ENCODE peak calls at places on chromosomes 3 and 15, in four cellular contexts. N, J, U and V are unnamed samples.

GRCh38 chr3:131231710-131232348 is 149.7 kb upstream of the NUDT16 start:
- DNase-seq in J (no peak), U (no peak), N (no peak), V (no peak)

GRCh38 chr3:15272431-15273196 is 59.8 kb downstream of the SH3BP5 start:
- DNase-seq in J (no peak), U (no peak), N (no peak), V (no peak)

GRCh38 chr3:34323517-34323916 is 525.1 kb downstream of the PDCD6IP start:
- DNase-seq in U (no peak), J (no peak), N (no peak), V (no peak)

GRCh38 chr3:122230174-122230573 is 46.7 kb downstream of the CASR start:
- DNase-seq in N (no peak), J (no peak), U (no peak), V (no peak)

GRCh38 chr3:172562881-172563835 is 39.9 kb upstream of the TNFSF10 start:
- DNase-seq in J (no peak), U (no peak), N (peak), V (no peak)

GRCh38 chr3:29416514-29416913 is 135.6 kb downstream of the RBMS3 start:
- DNase-seq in J (no peak), N (no peak), U (no peak), V (no peak)

GRCh38 chr15:27864719-27865118 is 234.4 kb downstream of the OCA2 start:
- DNase-seq in N (no peak), J (no peak), U (no peak), V (no peak)

GRCh38 chr3:10957976-10958749 is 34.4 kb upstream of the SLC6A1 start:
- DNase-seq in N (no peak), J (no peak), U (no peak), V (no peak)

GRCh38 chr3:149576071-149576564 is 81.7 kb downstream of the WWTR1 start:
- DNase-seq in U (no peak), J (no peak), N (peak), V (no peak)

GRCh38 chr15:74420193-74420905 is 13.4 kb downstream of the SEMA7A start:
- DNase-seq in J (no peak), N (no peak), U (no peak), V (no peak)

GRCh38 chr15:78216276-78217229 is 17.8 kb downstream of the ACSBG1 start:
- DNase-seq in U (no peak), J (no peak), N (no peak), V (no peak)

DNA sequence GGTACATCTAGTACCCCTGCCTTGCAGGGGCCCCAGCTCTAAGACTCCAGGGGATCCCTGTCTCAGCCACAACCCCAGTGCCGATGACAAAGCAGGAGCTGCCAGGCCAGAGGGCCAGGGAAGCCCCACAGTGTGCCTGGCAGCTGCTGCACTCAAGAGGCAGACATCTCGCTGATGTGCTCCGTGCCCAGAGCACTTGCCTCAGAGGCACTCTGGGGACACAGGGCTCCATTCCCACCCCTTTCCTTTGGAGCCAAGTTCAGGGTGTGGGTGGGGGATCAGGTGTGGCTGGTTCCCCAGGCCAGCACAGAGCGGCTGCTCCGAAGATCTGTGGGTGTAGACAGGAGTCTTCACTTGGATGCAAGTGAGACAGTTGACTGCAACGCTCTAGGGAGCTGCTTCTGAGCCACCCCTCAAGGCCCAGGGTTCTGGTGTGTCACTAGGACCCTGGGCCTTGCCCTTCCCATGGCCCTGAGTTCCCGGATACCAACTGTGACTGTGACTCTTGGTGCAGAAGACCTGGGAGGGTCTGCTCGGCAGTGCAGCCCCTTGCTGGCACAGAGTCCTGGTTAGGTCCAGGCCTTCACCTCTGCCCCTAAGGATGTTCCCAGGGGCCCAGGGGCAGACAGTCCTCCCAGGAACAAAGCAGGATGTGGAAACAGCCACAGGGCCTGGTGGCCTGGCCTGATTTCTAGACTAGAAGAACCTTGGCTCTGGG is 2.6 kb downstream of the NT5DC2 start:
- DNase-seq in U (peak), N (no peak), J (no peak), V (no peak)
- TF ChIP-seq CTCF in U (no peak), N (no peak), J (no peak), V (no peak)

GRCh38 chr15:33699691-33700447 is 268.4 kb upstream of the CHRM5 start:
- DNase-seq in U (no peak), J (no peak), N (peak), V (no peak)
- TF ChIP-seq CTCF in U (peak), J (peak), N (peak), V (peak)

GRCh38 chr15:25852696-25853524 is 10.2 kb downstream of the ATP10A start:
- DNase-seq in J (no peak), U (no peak), N (no peak), V (no peak)
- TF ChIP-seq CTCF in J (no peak), U (no peak), N (no peak), V (no peak)

GRCh38 chr3:65174713-65175112 is 486.9 kb upstream of the ADAMTS9 start:
- DNase-seq in N (no peak), U (no peak), J (no peak), V (no peak)

GRCh38 chr3:65166531-65166930 is 478.7 kb upstream of the ADAMTS9 start:
- DNase-seq in N (no peak), U (no peak), J (no peak), V (no peak)

GRCh38 chr3:65168547-65168946 is 480.7 kb upstream of the ADAMTS9 start:
- DNase-seq in N (no peak), J (no peak), U (no peak), V (no peak)

GRCh38 chr3:65173841-65174240 is 486.0 kb upstream of the ADAMTS9 start:
- DNase-seq in U (no peak), J (no peak), N (no peak), V (no peak)

DNA sequence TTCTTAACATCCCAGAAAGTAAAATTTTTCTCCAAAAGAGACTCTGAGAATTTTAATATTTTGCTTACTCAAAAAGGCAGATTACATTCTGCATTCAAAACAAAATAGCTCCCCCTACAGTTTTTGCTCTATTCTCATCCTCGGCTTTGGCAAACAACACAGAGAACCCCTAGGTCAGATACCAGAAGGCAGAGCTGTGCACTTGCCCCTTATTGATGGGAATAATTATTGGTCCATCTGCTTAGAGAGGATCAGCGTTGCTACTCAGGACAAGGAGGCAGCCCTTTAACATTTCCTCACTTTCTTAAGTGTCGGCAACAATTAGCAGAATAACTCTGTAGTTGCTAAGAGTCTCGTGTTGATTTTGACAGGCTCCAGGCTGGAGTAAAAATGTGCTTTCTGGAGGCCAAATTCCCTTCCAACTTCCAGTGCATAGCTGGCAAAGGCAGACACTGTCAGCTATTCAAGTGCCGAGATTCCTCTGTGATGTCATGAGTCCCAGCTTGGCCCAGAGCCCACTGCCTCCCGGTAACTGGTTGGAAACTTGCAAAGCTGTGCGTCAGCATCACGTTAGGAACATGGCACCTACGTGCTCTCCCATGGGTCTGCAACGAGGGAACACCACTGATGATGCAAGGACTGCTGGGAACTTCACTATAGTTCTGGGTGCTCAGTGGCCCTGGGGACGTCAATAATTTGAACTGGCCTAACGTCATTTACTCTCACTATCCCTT is 482.7 kb upstream of the ADAMTS9 start:
- DNase-seq in J (no peak), U (no peak), N (peak), V (no peak)
- TF ChIP-seq CTCF in J (peak), U (peak), N (peak), V (peak)

GRCh38 chr3:23761440-23761896 is 44.3 kb upstream of the UBE2E1 start:
- DNase-seq in N (peak), J (no peak), U (no peak), V (no peak)
- TF ChIP-seq CTCF in N (peak), J (peak), U (no peak), V (peak)